ENCODE peak calls at places on chromosomes 4 and X, in nine cellular contexts. N is A549, M is foreskin fibroblast, T is heart right ventricle, E is MCF 10A, J is NCI-H1694, Y is left ventricle myocardium inferior, O is Kasumi-1, I is C1 segment of cervical spinal cord. U is an unnamed sample.

GRCh38 chrX:115177941-115178340 is 11.3 kb upstream of the RBMXL3 start:
- DNase-seq in N (no peak), M (peak; percentile 8), T (no peak), E (peak; percentile 19), J (no peak), Y (no peak), O (no peak), I (no peak), U (peak; percentile 2)

GRCh38 chr4:138507527-138507926 is 265.4 kb upstream of the SLC7A11 start:
- DNase-seq in N (peak; percentile 3), M (peak; percentile 74), T (no peak), E (no peak), J (no peak), Y (no peak), O (no peak), I (no peak), U (no peak)

GRCh38 chrX:11380187-11380586 is 87.0 kb downstream of the AMELX start:
- DNase-seq in N (no peak), M (peak; percentile 53), T (no peak), E (peak; percentile 31), J (no peak), Y (no peak), O (no peak), I (no peak), U (peak; percentile 23)

GRCh38 chr4:150049682-150050081 is 28.6 kb upstream of the DCLK2 start:
- DNase-seq in N (no peak), M (no peak), T (no peak), E (no peak), J (no peak), Y (no peak), O (no peak), I (no peak), U (no peak)

GRCh38 chr4:70651864-70652506 is 14.3 kb downstream of the JCHAIN start:
- DNase-seq in N (peak; percentile 22), M (peak; percentile 41), T (no peak), E (peak; percentile 40), J (peak; percentile 19), Y (no peak), O (peak; percentile 54), I (no peak), U (peak; percentile 48)

GRCh38 chr4:163493643-163494359 is 689 bp upstream of the TMA16 start:
- DNase-seq in N (peak; percentile 16), M (no peak), T (peak; percentile 13), E (peak; percentile 9), J (no peak), Y (peak; percentile 28), O (peak; percentile 21), I (no peak), U (no peak)

GRCh38 chrX:124033821-124034220 is 72.3 kb downstream of the STAG2 start:
- DNase-seq in N (no peak), M (peak; percentile 51), T (no peak), E (peak; percentile 9), J (no peak), Y (no peak), O (no peak), I (no peak), U (peak; percentile 8)

GRCh38 chrX:861335-861890 is 230.8 kb downstream of the SHOX start:
- DNase-seq in N (no peak), M (no peak), T (no peak), E (no peak), J (no peak), Y (no peak), O (no peak), I (no peak), U (no peak)

GRCh38 chrX:18643243-18643642 is 28.7 kb downstream of the RS1 start:
- DNase-seq in N (no peak), M (no peak), T (no peak), E (no peak), J (no peak), Y (no peak), O (no peak), I (no peak), U (no peak)

GRCh38 chrX:150200820-150201287 is 162.3 kb upstream of the MAMLD1 start:
- DNase-seq in N (peak; percentile 93), M (peak; percentile 96), T (no peak), E (peak; percentile 100), J (no peak), Y (no peak), O (peak; percentile 68), I (no peak), U (peak; percentile 98)

GRCh38 chr4:100651499-100652165 is 133.8 kb upstream of the EMCN start:
- DNase-seq in N (no peak), M (no peak), T (no peak), E (no peak), J (no peak), Y (no peak), O (peak; percentile 66), I (no peak), U (no peak)

GRCh38 chr4:11769425-11769824 is 340.7 kb upstream of the HS3ST1 start:
- DNase-seq in N (no peak), M (peak; percentile 57), T (peak; percentile 13), E (peak; percentile 24), J (no peak), Y (no peak), O (no peak), I (no peak), U (peak; percentile 16)

GRCh38 chrX:22660756-22661155 is 339.0 kb upstream of the DDX53 start:
- DNase-seq in N (no peak), M (no peak), T (no peak), E (no peak), J (no peak), Y (no peak), O (no peak), I (no peak), U (no peak)

GRCh38 chr4:849478-850175 is 23.7 kb upstream of the CPLX1 start:
- DNase-seq in N (no peak), M (no peak), T (no peak), E (no peak), J (no peak), Y (no peak), O (no peak), I (no peak), U (no peak)

GRCh38 chrX:110665636-110666035 is 130.0 kb downstream of the CHRDL1 start:
- DNase-seq in N (peak; percentile 21), M (peak; percentile 66), T (peak; percentile 10), E (peak; percentile 57), J (peak; percentile 3), Y (peak; percentile 13), O (peak; percentile 26), I (peak; percentile 4), U (peak; percentile 19)

U was measured in epithelial cell of esophagus.